ENCODE peak calls at places on chromosomes 11 and 22, in four cellular contexts. One of them, this sample, is unnamed.

GRCh38 chr22:37440875-37441274 is 13.6 kb upstream of the ELFN2 start:
- DNase-seq in gastrocnemius medialis: no peak
- DNase-seq in IMR-90: no peak
- DNase-seq in ovary: no peak
- DNase-seq in this sample: no peak

GRCh38 chr11:36478700-36479329 is 31.3 kb downstream of the TRAF6 start:
- DNase-seq in gastrocnemius medialis: no peak
- DNase-seq in ovary: peak
- DNase-seq in IMR-90: peak
- DNase-seq in this sample: no peak

GRCh38 chr11:116519499-116519898 is 253.3 kb downstream of the BUD13 start:
- DNase-seq in gastrocnemius medialis: no peak
- DNase-seq in ovary: no peak
- DNase-seq in IMR-90: no peak
- DNase-seq in this sample: peak

GRCh38 chr11:71562120-71562519 is 3.2 kb upstream of the KRTAP5-10 start:
- DNase-seq in IMR-90: no peak
- DNase-seq in ovary: no peak
- DNase-seq in gastrocnemius medialis: no peak
- DNase-seq in this sample: no peak

GRCh38 chr11:18235394-18235926 is 1.1 kb downstream of the SAA4 start:
- DNase-seq in ovary: no peak
- DNase-seq in IMR-90: no peak
- DNase-seq in gastrocnemius medialis: no peak
- DNase-seq in this sample: no peak

GRCh38 chr22:38203090-38203810 is 1.5 kb downstream of the MAFF start:
- DNase-seq in gastrocnemius medialis: peak
- DNase-seq in IMR-90: peak
- DNase-seq in ovary: peak
- DNase-seq in this sample: peak

GRCh38 chr22:43110927-43111623 is 525 bp downstream of the BIK start:
- DNase-seq in gastrocnemius medialis: no peak
- DNase-seq in ovary: no peak
- DNase-seq in IMR-90: no peak
- DNase-seq in this sample: no peak

GRCh38 chr11:27196040-27196897 is 155.7 kb downstream of the BBOX1 start:
- DNase-seq in gastrocnemius medialis: no peak
- DNase-seq in IMR-90: no peak
- DNase-seq in ovary: no peak
- DNase-seq in this sample: no peak

GRCh38 chr22:19632671-19633148 is 81.6 kb upstream of the SEPTIN5 start:
- DNase-seq in IMR-90: no peak
- DNase-seq in ovary: no peak
- DNase-seq in gastrocnemius medialis: no peak
- DNase-seq in this sample: peak

GRCh38 chr11:13118194-13118593 is 109.1 kb downstream of the RASSF10 start:
- DNase-seq in IMR-90: peak
- DNase-seq in gastrocnemius medialis: no peak
- DNase-seq in ovary: no peak
- DNase-seq in this sample: no peak

GRCh38 chr11:11237433-11237832 is 115.6 kb downstream of the CSNK2A3 start:
- DNase-seq in gastrocnemius medialis: no peak
- DNase-seq in IMR-90: no peak
- DNase-seq in ovary: no peak
- DNase-seq in this sample: no peak

GRCh38 chr11:31772412-31772811 is 38.7 kb downstream of the PAX6 start:
- DNase-seq in gastrocnemius medialis: no peak
- DNase-seq in IMR-90: no peak
- DNase-seq in ovary: no peak
- DNase-seq in this sample: no peak

GRCh38 chr11:2804189-2804588 is 81.4 kb downstream of the CDKN1C start:
- DNase-seq in ovary: peak
- DNase-seq in IMR-90: no peak
- DNase-seq in gastrocnemius medialis: peak
- DNase-seq in this sample: no peak

GRCh38 chr11:12042215-12042676 is 33.8 kb upstream of the DKK3 start:
- DNase-seq in ovary: no peak
- DNase-seq in gastrocnemius medialis: no peak
- DNase-seq in IMR-90: peak
- DNase-seq in this sample: peak

GRCh38 chr11:84720706-84721402 is 906.3 kb downstream of the DLG2 start:
- DNase-seq in IMR-90: no peak
- DNase-seq in gastrocnemius medialis: peak
- DNase-seq in ovary: peak
- DNase-seq in this sample: no peak

GRCh38 chr11:76424379-76424778 is 20.4 kb upstream of the EMSY start:
- DNase-seq in gastrocnemius medialis: no peak
- DNase-seq in ovary: no peak
- DNase-seq in IMR-90: no peak
- DNase-seq in this sample: no peak

GRCh38 chr11:130131957-130132850 is 27.4 kb upstream of the ST14 start:
- DNase-seq in gastrocnemius medialis: peak
- DNase-seq in ovary: peak
- DNase-seq in IMR-90: peak
- DNase-seq in this sample: no peak

GRCh38 chr11:3880724-3881123 is 25.3 kb downstream of the STIM1 start:
- DNase-seq in ovary: no peak
- DNase-seq in gastrocnemius medialis: no peak
- DNase-seq in IMR-90: peak
- DNase-seq in this sample: no peak

GRCh38 chr11:70788247-70789022 is 390.1 kb downstream of the CTTN start:
- DNase-seq in gastrocnemius medialis: no peak
- DNase-seq in ovary: no peak
- DNase-seq in IMR-90: peak
- DNase-seq in this sample: no peak

GRCh38 chr11:117385906-117386305 is 58.3 kb downstream of the CEP164 start:
- DNase-seq in ovary: no peak
- DNase-seq in IMR-90: no peak
- DNase-seq in gastrocnemius medialis: no peak
- DNase-seq in this sample: peak

DNA sequence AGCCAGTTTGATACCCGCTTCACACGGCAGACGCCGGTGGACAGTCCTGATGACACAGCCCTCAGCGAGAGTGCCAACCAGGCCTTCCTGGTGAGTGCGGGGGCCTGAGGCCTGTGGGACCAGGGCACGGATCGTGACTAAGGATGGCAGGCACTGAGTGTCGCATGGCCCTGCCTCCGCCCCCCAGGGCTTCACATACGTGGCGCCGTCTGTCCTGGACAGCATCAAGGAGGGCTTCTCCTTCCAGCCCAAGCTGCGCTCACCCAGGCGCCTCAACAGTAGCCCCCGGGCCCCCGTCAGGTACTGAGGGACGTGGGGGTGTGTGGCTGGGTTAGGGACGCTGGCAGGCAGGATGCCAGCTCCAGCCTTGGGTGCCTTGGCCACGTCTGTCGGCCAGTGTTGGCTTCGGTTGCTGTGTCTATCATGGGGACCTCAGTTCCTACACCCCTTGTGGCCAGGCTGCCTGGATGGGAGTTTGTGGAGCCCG is 3.0 kb downstream of the PTPRCAP start:
- DNase-seq in ovary: no peak
- DNase-seq in IMR-90: no peak
- DNase-seq in gastrocnemius medialis: no peak
- DNase-seq in this sample: no peak
- TF ChIP-seq POLR2A in ovary: no peak
- TF ChIP-seq POLR2A in IMR-90: no peak
- TF ChIP-seq POLR2A in gastrocnemius medialis: no peak
- TF ChIP-seq POLR2A in this sample: no peak

DNA sequence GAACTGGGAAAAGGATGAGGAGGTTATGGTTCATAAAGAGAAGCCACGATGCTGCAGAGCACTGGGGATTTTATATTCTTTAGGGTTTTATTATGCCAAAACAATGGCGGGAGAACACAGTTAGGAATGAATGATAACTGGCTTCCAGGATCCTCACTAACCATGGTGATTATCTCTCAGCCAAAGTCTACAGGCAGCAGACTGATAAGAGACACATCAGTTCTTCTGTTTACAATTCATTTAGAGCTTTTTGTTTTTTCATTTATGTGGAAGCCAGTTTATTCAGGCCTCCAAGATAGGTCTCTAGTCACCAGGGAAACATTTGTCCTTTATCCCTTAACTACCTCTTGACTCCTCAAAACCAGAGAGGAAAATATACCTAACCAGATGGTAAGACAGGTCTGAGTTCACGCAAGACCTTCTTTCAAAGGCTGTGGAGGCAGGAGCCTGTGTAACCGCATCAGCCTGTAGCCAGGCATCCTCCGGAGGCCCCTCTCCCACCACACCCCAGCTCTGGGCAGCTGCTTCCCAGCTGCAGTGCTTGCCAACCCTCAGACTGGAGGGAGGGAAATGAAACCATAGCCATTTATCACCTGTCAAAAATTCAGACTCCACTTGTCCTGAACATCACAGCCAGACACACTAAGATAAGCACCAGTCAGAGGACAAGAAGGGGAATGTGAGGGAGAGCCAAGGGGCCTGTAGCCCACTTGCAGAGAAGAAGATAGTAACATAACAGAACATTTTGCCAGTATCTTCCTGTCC is 57.2 kb upstream of the FAM181B start:
- DNase-seq in gastrocnemius medialis: no peak
- DNase-seq in ovary: no peak
- DNase-seq in IMR-90: no peak
- DNase-seq in this sample: no peak
- TF ChIP-seq POLR2A in gastrocnemius medialis: no peak
- TF ChIP-seq POLR2A in ovary: no peak
- TF ChIP-seq POLR2A in IMR-90: no peak
- TF ChIP-seq POLR2A in this sample: no peak

DNA sequence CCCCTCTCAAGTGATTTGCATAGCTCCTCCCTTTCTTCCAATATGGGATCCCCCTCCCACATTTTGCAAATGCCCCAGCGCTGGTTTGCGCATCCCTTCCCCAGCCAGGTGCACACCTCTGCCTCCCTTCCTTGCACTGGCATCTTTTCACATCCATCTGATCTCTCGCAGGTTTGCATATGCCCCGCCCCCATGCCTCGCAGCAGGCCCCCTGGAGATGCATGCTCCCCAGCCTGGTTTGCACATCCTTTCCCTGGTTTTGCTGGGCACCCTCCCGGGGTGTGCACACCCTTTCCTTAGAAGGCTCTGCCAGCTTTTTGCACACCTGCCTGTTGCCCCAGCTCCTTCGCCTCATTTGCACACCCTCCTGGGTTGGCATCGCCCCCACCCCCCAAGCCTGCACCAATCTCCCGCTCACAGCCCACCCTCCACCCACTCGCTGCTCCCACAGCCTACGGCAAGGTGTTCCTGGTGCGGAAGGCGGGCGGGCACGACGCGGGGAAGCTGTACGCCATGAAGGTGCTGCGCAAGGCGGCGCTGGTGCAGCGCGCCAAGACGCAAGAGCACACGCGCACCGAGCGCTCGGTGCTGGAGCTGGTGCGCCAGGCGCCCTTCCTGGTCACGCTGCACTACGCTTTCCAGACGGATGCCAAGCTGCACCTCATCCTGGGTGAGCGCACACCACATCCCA is 895 bp downstream of the RPS6KA4 start:
- DNase-seq in ovary: no peak
- DNase-seq in gastrocnemius medialis: no peak
- DNase-seq in IMR-90: no peak
- DNase-seq in this sample: no peak
- TF ChIP-seq POLR2A in ovary: no peak
- TF ChIP-seq POLR2A in gastrocnemius medialis: no peak
- TF ChIP-seq POLR2A in IMR-90: no peak
- TF ChIP-seq POLR2A in this sample: no peak

GRCh38 chr22:48939441-48940265 is 888.0 kb downstream of the BRD1 start:
- DNase-seq in ovary: no peak
- DNase-seq in IMR-90: no peak
- DNase-seq in gastrocnemius medialis: no peak
- DNase-seq in this sample: no peak
- TF ChIP-seq POLR2A in ovary: no peak
- TF ChIP-seq POLR2A in IMR-90: no peak
- TF ChIP-seq POLR2A in gastrocnemius medialis: no peak
- TF ChIP-seq POLR2A in this sample: no peak

GRCh38 chr22:48693377-48694135 is 1134.1 kb downstream of the BRD1 start:
- DNase-seq in gastrocnemius medialis: no peak
- DNase-seq in ovary: no peak
- DNase-seq in IMR-90: no peak
- DNase-seq in this sample: no peak

GRCh38 chr22:48690583-48691317 is 1136.9 kb downstream of the BRD1 start:
- DNase-seq in ovary: no peak
- DNase-seq in gastrocnemius medialis: no peak
- DNase-seq in IMR-90: no peak
- DNase-seq in this sample: no peak

GRCh38 chr22:48691431-48691851 is 1136.2 kb downstream of the BRD1 start:
- DNase-seq in ovary: no peak
- DNase-seq in IMR-90: no peak
- DNase-seq in gastrocnemius medialis: no peak
- DNase-seq in this sample: no peak

GRCh38 chr22:48694296-48694883 is 1133.3 kb downstream of the BRD1 start:
- DNase-seq in gastrocnemius medialis: no peak
- DNase-seq in IMR-90: no peak
- DNase-seq in ovary: no peak
- DNase-seq in this sample: no peak

DNA sequence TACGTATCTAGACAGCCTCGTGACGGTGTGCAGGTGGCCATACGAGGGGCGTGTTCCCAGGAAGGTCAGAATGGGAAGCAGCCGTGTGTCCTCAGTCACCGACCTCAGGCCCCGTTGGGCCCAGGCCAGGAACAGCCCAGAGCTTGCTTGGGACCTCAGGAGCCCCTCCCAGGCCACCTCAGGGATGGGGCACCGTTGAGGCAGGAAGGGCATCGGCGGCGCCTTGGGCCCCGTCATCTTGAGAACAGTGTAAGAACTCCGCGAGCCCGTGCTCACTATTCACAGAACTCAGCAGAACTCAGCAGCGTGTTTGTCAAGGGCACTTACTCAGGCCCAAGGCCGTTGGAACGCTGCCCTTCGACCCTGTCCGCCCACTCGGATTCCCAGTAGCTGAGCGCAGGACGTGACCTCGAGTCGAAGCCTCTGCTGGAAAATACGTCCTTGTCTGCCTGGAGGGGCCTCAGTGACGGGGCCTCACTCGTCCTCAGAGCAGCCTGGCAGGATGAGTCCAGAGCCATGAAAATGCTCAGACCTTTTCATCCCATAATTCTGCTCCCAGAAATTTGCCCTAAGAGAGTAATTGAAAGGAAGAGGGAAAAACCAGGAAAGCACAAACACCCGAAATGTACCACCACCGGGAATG is 1134.8 kb downstream of the BRD1 start:
- DNase-seq in ovary: peak
- DNase-seq in gastrocnemius medialis: no peak
- DNase-seq in IMR-90: no peak
- DNase-seq in this sample: no peak
- TF ChIP-seq POLR2A in ovary: no peak
- TF ChIP-seq POLR2A in gastrocnemius medialis: no peak
- TF ChIP-seq POLR2A in IMR-90: no peak
- TF ChIP-seq POLR2A in this sample: no peak

GRCh38 chr11:23284626-23285025 is 424.4 kb upstream of the CCDC179 start:
- DNase-seq in gastrocnemius medialis: no peak
- DNase-seq in IMR-90: peak
- DNase-seq in ovary: no peak
- DNase-seq in this sample: no peak
- TF ChIP-seq POLR2A in gastrocnemius medialis: no peak
- TF ChIP-seq POLR2A in IMR-90: no peak
- TF ChIP-seq POLR2A in ovary: no peak
- TF ChIP-seq POLR2A in this sample: no peak

GRCh38 chr11:45917623-45918330 is at the start of gene PEX16:
- DNase-seq in IMR-90: peak
- DNase-seq in gastrocnemius medialis: peak
- DNase-seq in ovary: peak
- DNase-seq in this sample: peak
- TF ChIP-seq POLR2A in IMR-90: peak
- TF ChIP-seq POLR2A in gastrocnemius medialis: peak
- TF ChIP-seq POLR2A in ovary: peak
- TF ChIP-seq POLR2A in this sample: no peak